ENCODE peak calls at places on chromosomes 12 and 14, in nine cellular contexts. B is NCI-H510A treated with DMSO at 0.1 percent for 48 hours; M is EL; X is cardiac muscle cell; Z is A673; T is NCI-H146; G is activated CD4-positive, alpha-beta T cell treated with anti-CD3 and anti-CD28 coated beads, Interleukin-2, amount 10 ng/mL, durations not matched to agents 7 days and 5 days; Y is activated naive CD4-positive, alpha-beta T cell treated with Interleukin-2 at 50 U/mL for 16 hours; J is germinal center. R is an unnamed sample.

GRCh38 chr14:53060046-53060445 is 93.1 kb downstream of the DDHD1 start:
- DNase-seq in M (no peak), X (no peak), Z (no peak), Y (no peak), T (no peak), G (no peak), J (no peak), B (no peak), R (no peak)

GRCh38 chr12:30990316-30990715 is 63.8 kb downstream of the TSPAN11 start:
- DNase-seq in B (no peak), Y (no peak), G (no peak), X (no peak), J (no peak), M (no peak), Z (no peak), T (peak; percentile 7), R (no peak)

GRCh38 chr12:28683371-28683770 is 465.7 kb upstream of the FAR2 start:
- DNase-seq in B (no peak), Z (no peak), X (no peak), G (no peak), M (peak; percentile 42), Y (no peak), T (no peak), J (no peak), R (no peak)

GRCh38 chr12:124273630-124274029 is 21.3 kb upstream of the RFLNA start:
- DNase-seq in G (no peak), Z (peak; percentile 54), B (peak; percentile 82), X (peak; percentile 33), J (peak; percentile 26), M (peak; percentile 66), Y (no peak), T (peak; percentile 84), R (no peak)

GRCh38 chr12:53380104-53380796 is at the start of gene SP1:
- DNase-seq in T (peak; percentile 96), Z (peak; percentile 95), B (peak; percentile 86), M (peak; percentile 94), X (peak; percentile 94), J (peak; percentile 86), G (peak; percentile 90), Y (peak; percentile 99), R (peak; percentile 95)

GRCh38 chr14:93937519-93937918 is 10.4 kb downstream of the FAM181A start:
- DNase-seq in Z (no peak), B (no peak), X (no peak), T (no peak), J (no peak), G (no peak), Y (no peak), M (no peak), R (no peak)

GRCh38 chr12:89863332-89863938 is 154.8 kb upstream of the ATP2B1 start:
- DNase-seq in J (peak; percentile 53), X (no peak), T (no peak), G (peak; percentile 69), Z (peak; percentile 10), M (no peak), Y (peak; percentile 63), B (no peak), R (peak; percentile 54)

GRCh38 chr12:83404521-83404920 is 717.8 kb downstream of the TMTC2 start:
- DNase-seq in T (no peak), B (no peak), X (no peak), J (no peak), G (no peak), Z (no peak), Y (no peak), M (peak; percentile 0), R (no peak)

GRCh38 chr14:25803419-25804018 is 753.6 kb upstream of the STXBP6 start:
- DNase-seq in Y (no peak), M (no peak), J (no peak), X (no peak), T (no peak), B (no peak), G (no peak), Z (no peak), R (no peak)

GRCh38 chr12:27814411-27814810 is 34.4 kb upstream of the MANSC4 start:
- DNase-seq in T (no peak), Z (no peak), X (no peak), J (no peak), Y (no peak), B (no peak), M (no peak), G (no peak), R (no peak)

GRCh38 chr14:73235531-73236155 is 1.7 kb upstream of the PAPLN start:
- DNase-seq in J (no peak), B (no peak), T (no peak), Z (peak; percentile 30), X (no peak), M (no peak), G (no peak), Y (no peak), R (no peak)

GRCh38 chr12:101654442-101654841 is 43.0 kb upstream of the CHPT1 start:
- DNase-seq in T (no peak), J (no peak), Z (no peak), B (no peak), G (no peak), M (no peak), X (no peak), Y (no peak), R (no peak)

GRCh38 chr14:80117876-80118275 is 93.4 kb downstream of the DIO2 start:
- DNase-seq in J (no peak), T (no peak), M (no peak), G (no peak), B (peak; percentile 84), X (no peak), Z (no peak), Y (no peak), R (no peak)

GRCh38 chr12:49868952-49869815 is 26.3 kb upstream of the BCDIN3D start:
- DNase-seq in T (peak; percentile 89), X (peak; percentile 95), M (peak; percentile 96), J (no peak), G (no peak), Z (peak; percentile 71), B (peak; percentile 51), Y (no peak), R (no peak)

GRCh38 chr12:113130457-113131135 is 5.0 kb downstream of the RASAL1 start:
- DNase-seq in G (no peak), Z (no peak), T (no peak), Y (no peak), J (peak; percentile 87), M (no peak), X (no peak), B (peak; percentile 26), R (no peak)

GRCh38 chr14:89616425-89617141 is 199.6 kb upstream of the FOXN3 start:
- DNase-seq in M (peak; percentile 21), J (peak; percentile 39), B (no peak), X (no peak), G (peak; percentile 76), Z (peak; percentile 47), Y (peak; percentile 25), T (no peak), R (peak; percentile 77)

GRCh38 chr12:4579305-4580097 is 17.5 kb downstream of the DYRK4 start:
- DNase-seq in J (peak; percentile 20), Y (no peak), M (peak; percentile 5), B (no peak), X (no peak), T (peak; percentile 58), Z (peak; percentile 46), G (no peak), R (no peak)

GRCh38 chr12:57152408-57153038 is 5.1 kb upstream of the LRP1-AS start:
- DNase-seq in G (no peak), T (no peak), J (no peak), Y (no peak), Z (no peak), B (no peak), M (peak; percentile 44), X (no peak), R (no peak)

GRCh38 chr14:96631621-96632362 is 129.6 kb downstream of the PAPOLA start:
- DNase-seq in B (no peak), Z (no peak), Y (no peak), M (no peak), T (no peak), J (peak; percentile 1), G (no peak), X (no peak), R (no peak)

GRCh38 chr12:108565976-108566375 is 3.6 kb downstream of the ISCU start:
- DNase-seq in M (peak; percentile 85), B (peak; percentile 56), G (peak; percentile 19), T (no peak), Y (peak; percentile 63), Z (peak; percentile 89), J (no peak), X (no peak), R (peak; percentile 58)

GRCh38 chr14:72318648-72319047 is 386.4 kb downstream of the RGS6 start:
- DNase-seq in T (no peak), X (no peak), Y (no peak), Z (no peak), G (peak; percentile 25), M (peak; percentile 21), B (no peak), J (no peak), R (no peak)

GRCh38 chr12:121712462-121713256 is at the start of gene TMEM120B:
- DNase-seq in Z (peak; percentile 83), X (peak; percentile 91), Y (peak; percentile 80), B (peak; percentile 69), M (peak; percentile 75), G (peak; percentile 82), J (peak; percentile 92), T (peak; percentile 80), R (peak; percentile 82)

GRCh38 chr12:43282106-43282505 is 269.9 kb downstream of the ADAMTS20 start:
- DNase-seq in Z (peak; percentile 9), B (no peak), M (peak; percentile 40), J (no peak), X (peak; percentile 34), T (no peak), Y (no peak), G (no peak), R (no peak)

GRCh38 chr12:6390084-6390799 is 6.3 kb downstream of the LTBR start:
- DNase-seq in T (no peak), Z (no peak), Y (no peak), J (no peak), M (no peak), B (no peak), G (no peak), X (no peak), R (no peak)

GRCh38 chr14:83208346-83208745 is 1674.7 kb upstream of the SEL1L start:
- DNase-seq in G (no peak), Z (no peak), M (no peak), B (no peak), Y (no peak), X (no peak), T (no peak), J (no peak), R (no peak)

GRCh38 chr12:98291828-98292227 is 223.6 kb upstream of the TMPO start:
- DNase-seq in T (peak; percentile 85), J (no peak), Z (no peak), Y (no peak), X (no peak), G (no peak), M (no peak), B (no peak), R (no peak)

GRCh38 chr12:2531371-2531770 is 263.4 kb upstream of the FKBP4 start:
- DNase-seq in X (no peak), M (peak; percentile 4), Z (no peak), Y (no peak), G (no peak), B (no peak), J (no peak), T (no peak), R (no peak)

GRCh38 chr14:50823051-50823762 is 7.8 kb downstream of the NIN start:
- DNase-seq in M (no peak), T (no peak), J (no peak), Y (no peak), B (no peak), G (no peak), X (no peak), Z (no peak), R (no peak)

GRCh38 chr12:109258607-109259544 is 50.2 kb downstream of the FOXN4 start:
- DNase-seq in J (no peak), Y (no peak), X (no peak), G (no peak), Z (no peak), B (no peak), M (no peak), T (no peak), R (no peak)

GRCh38 chr12:3145036-3145435 is 67.9 kb downstream of the TSPAN9 start:
- DNase-seq in Z (no peak), Y (no peak), M (no peak), X (peak; percentile 39), B (no peak), G (no peak), T (no peak), J (no peak), R (no peak)

GRCh38 chr14:61887628-61888027 is 125.4 kb downstream of the SNAPC1 start:
- DNase-seq in Y (no peak), G (no peak), Z (no peak), T (no peak), B (no peak), M (no peak), X (no peak), J (no peak), R (no peak)

R was measured in CD4-positive, CD25-positive, alpha-beta regulatory T cell.